ENCODE peak calls at places on chromosomes 7 and 10, in ten cellular contexts. One of them, this sample, is unnamed.

GRCh38 chr10:89079991-89080390 is 89.4 kb downstream of the FAS start:
- DNase-seq in testis: no peak
- DNase-seq in brain microvascular endothelial cell: no peak
- DNase-seq in CD8-positive, alpha-beta T cell: no peak
- DNase-seq in mammary epithelial cell: no peak
- DNase-seq in WERI-Rb-1: no peak
- DNase-seq in psoas muscle: no peak
- DNase-seq in neuronal stem cell: no peak
- DNase-seq in breast epithelium: no peak
- DNase-seq in tibial nerve: no peak
- DNase-seq in this sample: no peak

GRCh38 chr10:34314457-34314856 is 500.6 kb downstream of the PARD3 start:
- DNase-seq in testis: no peak
- DNase-seq in brain microvascular endothelial cell: no peak
- DNase-seq in CD8-positive, alpha-beta T cell: no peak
- DNase-seq in mammary epithelial cell: no peak
- DNase-seq in WERI-Rb-1: no peak
- DNase-seq in psoas muscle: no peak
- DNase-seq in neuronal stem cell: no peak
- DNase-seq in breast epithelium: no peak
- DNase-seq in tibial nerve: no peak
- DNase-seq in this sample: no peak

GRCh38 chr10:33660329-33660728 is 325.9 kb upstream of the NRP1 start:
- DNase-seq in testis: no peak
- DNase-seq in brain microvascular endothelial cell: no peak
- DNase-seq in CD8-positive, alpha-beta T cell: no peak
- DNase-seq in mammary epithelial cell: no peak
- DNase-seq in WERI-Rb-1: no peak
- DNase-seq in psoas muscle: no peak
- DNase-seq in neuronal stem cell: no peak
- DNase-seq in breast epithelium: no peak
- DNase-seq in tibial nerve: no peak
- DNase-seq in this sample: no peak

GRCh38 chr7:134792968-134793367 is 13.5 kb downstream of the CALD1 start:
- DNase-seq in testis: no peak
- DNase-seq in brain microvascular endothelial cell: peak; percentile 92
- DNase-seq in CD8-positive, alpha-beta T cell: no peak
- DNase-seq in mammary epithelial cell: no peak
- DNase-seq in WERI-Rb-1: no peak
- DNase-seq in psoas muscle: no peak
- DNase-seq in neuronal stem cell: no peak
- DNase-seq in breast epithelium: no peak
- DNase-seq in tibial nerve: no peak
- DNase-seq in this sample: no peak

GRCh38 chr7:47461161-47461560 is 120.8 kb downstream of the TNS3 start:
- DNase-seq in testis: peak; percentile 65
- DNase-seq in brain microvascular endothelial cell: peak; percentile 63
- DNase-seq in CD8-positive, alpha-beta T cell: no peak
- DNase-seq in mammary epithelial cell: no peak
- DNase-seq in WERI-Rb-1: no peak
- DNase-seq in psoas muscle: peak; percentile 65
- DNase-seq in neuronal stem cell: no peak
- DNase-seq in breast epithelium: no peak
- DNase-seq in tibial nerve: no peak
- DNase-seq in this sample: no peak

GRCh38 chr10:120727001-120727400 is 124.2 kb upstream of the WDR11 start:
- DNase-seq in testis: no peak
- DNase-seq in brain microvascular endothelial cell: no peak
- DNase-seq in CD8-positive, alpha-beta T cell: no peak
- DNase-seq in mammary epithelial cell: no peak
- DNase-seq in WERI-Rb-1: no peak
- DNase-seq in psoas muscle: no peak
- DNase-seq in neuronal stem cell: no peak
- DNase-seq in breast epithelium: no peak
- DNase-seq in tibial nerve: no peak
- DNase-seq in this sample: no peak

GRCh38 chr7:31640329-31640728 is 46.7 kb upstream of the PPP1R17 start:
- DNase-seq in testis: no peak
- DNase-seq in brain microvascular endothelial cell: no peak
- DNase-seq in CD8-positive, alpha-beta T cell: no peak
- DNase-seq in mammary epithelial cell: no peak
- DNase-seq in WERI-Rb-1: no peak
- DNase-seq in psoas muscle: no peak
- DNase-seq in neuronal stem cell: no peak
- DNase-seq in breast epithelium: no peak
- DNase-seq in tibial nerve: no peak
- DNase-seq in this sample: no peak

GRCh38 chr7:89607797-89608196 is 546.5 kb upstream of the STEAP1 start:
- DNase-seq in testis: no peak
- DNase-seq in brain microvascular endothelial cell: no peak
- DNase-seq in CD8-positive, alpha-beta T cell: peak; percentile 12
- DNase-seq in mammary epithelial cell: no peak
- DNase-seq in WERI-Rb-1: no peak
- DNase-seq in psoas muscle: no peak
- DNase-seq in neuronal stem cell: no peak
- DNase-seq in breast epithelium: no peak
- DNase-seq in tibial nerve: no peak
- DNase-seq in this sample: peak; percentile 74

DNA sequence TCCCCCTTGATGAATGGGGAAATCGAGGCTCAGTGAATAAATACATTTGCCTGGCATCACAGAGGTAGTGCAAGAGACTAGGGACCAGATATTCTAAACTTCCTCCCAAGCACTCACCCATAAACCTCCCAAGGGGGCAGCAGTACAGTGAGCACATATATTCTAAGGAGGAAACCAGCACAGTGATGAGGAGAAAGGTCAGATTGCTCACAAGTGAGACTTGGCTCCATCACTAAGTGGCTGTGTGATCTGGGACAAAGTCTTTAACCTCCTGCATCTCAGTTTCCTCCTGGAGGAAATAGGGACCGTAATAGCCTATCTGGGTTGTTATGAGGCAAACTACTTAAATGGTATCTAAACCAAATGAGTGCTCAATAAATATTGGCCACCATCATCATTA is 4.3 kb downstream of the PLXNA4 start:
- DNase-seq in testis: no peak
- DNase-seq in brain microvascular endothelial cell: no peak
- DNase-seq in CD8-positive, alpha-beta T cell: no peak
- DNase-seq in mammary epithelial cell: no peak
- DNase-seq in WERI-Rb-1: no peak
- DNase-seq in psoas muscle: no peak
- DNase-seq in neuronal stem cell: no peak
- DNase-seq in breast epithelium: no peak
- DNase-seq in tibial nerve: no peak
- DNase-seq in this sample: no peak
- H3K4me3 ChIP-seq in testis: no peak overlapping the region
- H3K4me3 ChIP-seq in brain microvascular endothelial cell: no peak overlapping the region
- H3K4me3 ChIP-seq in CD8-positive, alpha-beta T cell: no peak overlapping the region
- H3K4me3 ChIP-seq in mammary epithelial cell: no peak overlapping the region
- H3K4me3 ChIP-seq in WERI-Rb-1: no peak overlapping the region
- H3K4me3 ChIP-seq in psoas muscle: no peak overlapping the region
- H3K4me3 ChIP-seq in neuronal stem cell: no peak overlapping the region
- H3K4me3 ChIP-seq in breast epithelium: no peak overlapping the region
- H3K4me3 ChIP-seq in tibial nerve: no peak overlapping the region
- H3K4me3 ChIP-seq in this sample: no peak overlapping the region

GRCh38 chr10:30784896-30785605 is 155.5 kb upstream of the LYZL2 start:
- DNase-seq in testis: peak; percentile 74
- DNase-seq in brain microvascular endothelial cell: peak; percentile 64
- DNase-seq in CD8-positive, alpha-beta T cell: peak; percentile 5
- DNase-seq in mammary epithelial cell: no peak
- DNase-seq in WERI-Rb-1: peak; percentile 78
- DNase-seq in psoas muscle: peak; percentile 82
- DNase-seq in neuronal stem cell: peak; percentile 91
- DNase-seq in breast epithelium: peak; percentile 44
- DNase-seq in tibial nerve: peak; percentile 66
- DNase-seq in this sample: peak; percentile 43

GRCh38 chr10:30781571-30782542 is 152.3 kb upstream of the LYZL2 start:
- DNase-seq in testis: no peak
- DNase-seq in brain microvascular endothelial cell: no peak
- DNase-seq in CD8-positive, alpha-beta T cell: no peak
- DNase-seq in mammary epithelial cell: no peak
- DNase-seq in WERI-Rb-1: no peak
- DNase-seq in psoas muscle: no peak
- DNase-seq in neuronal stem cell: no peak
- DNase-seq in breast epithelium: no peak
- DNase-seq in tibial nerve: no peak
- DNase-seq in this sample: no peak

GRCh38 chr10:30783939-30784500 is 154.5 kb upstream of the LYZL2 start:
- DNase-seq in testis: peak; percentile 86
- DNase-seq in brain microvascular endothelial cell: peak; percentile 77
- DNase-seq in CD8-positive, alpha-beta T cell: peak; percentile 76
- DNase-seq in mammary epithelial cell: peak; percentile 18
- DNase-seq in WERI-Rb-1: peak; percentile 82
- DNase-seq in psoas muscle: peak; percentile 86
- DNase-seq in neuronal stem cell: peak; percentile 83
- DNase-seq in breast epithelium: no peak
- DNase-seq in tibial nerve: peak; percentile 84
- DNase-seq in this sample: peak; percentile 78

GRCh38 chr10:30784521-30784895 is 155.0 kb upstream of the LYZL2 start:
- DNase-seq in testis: no peak
- DNase-seq in brain microvascular endothelial cell: no peak
- DNase-seq in CD8-positive, alpha-beta T cell: no peak
- DNase-seq in mammary epithelial cell: no peak
- DNase-seq in WERI-Rb-1: no peak
- DNase-seq in psoas muscle: no peak
- DNase-seq in neuronal stem cell: no peak
- DNase-seq in breast epithelium: no peak
- DNase-seq in tibial nerve: no peak
- DNase-seq in this sample: no peak

DNA sequence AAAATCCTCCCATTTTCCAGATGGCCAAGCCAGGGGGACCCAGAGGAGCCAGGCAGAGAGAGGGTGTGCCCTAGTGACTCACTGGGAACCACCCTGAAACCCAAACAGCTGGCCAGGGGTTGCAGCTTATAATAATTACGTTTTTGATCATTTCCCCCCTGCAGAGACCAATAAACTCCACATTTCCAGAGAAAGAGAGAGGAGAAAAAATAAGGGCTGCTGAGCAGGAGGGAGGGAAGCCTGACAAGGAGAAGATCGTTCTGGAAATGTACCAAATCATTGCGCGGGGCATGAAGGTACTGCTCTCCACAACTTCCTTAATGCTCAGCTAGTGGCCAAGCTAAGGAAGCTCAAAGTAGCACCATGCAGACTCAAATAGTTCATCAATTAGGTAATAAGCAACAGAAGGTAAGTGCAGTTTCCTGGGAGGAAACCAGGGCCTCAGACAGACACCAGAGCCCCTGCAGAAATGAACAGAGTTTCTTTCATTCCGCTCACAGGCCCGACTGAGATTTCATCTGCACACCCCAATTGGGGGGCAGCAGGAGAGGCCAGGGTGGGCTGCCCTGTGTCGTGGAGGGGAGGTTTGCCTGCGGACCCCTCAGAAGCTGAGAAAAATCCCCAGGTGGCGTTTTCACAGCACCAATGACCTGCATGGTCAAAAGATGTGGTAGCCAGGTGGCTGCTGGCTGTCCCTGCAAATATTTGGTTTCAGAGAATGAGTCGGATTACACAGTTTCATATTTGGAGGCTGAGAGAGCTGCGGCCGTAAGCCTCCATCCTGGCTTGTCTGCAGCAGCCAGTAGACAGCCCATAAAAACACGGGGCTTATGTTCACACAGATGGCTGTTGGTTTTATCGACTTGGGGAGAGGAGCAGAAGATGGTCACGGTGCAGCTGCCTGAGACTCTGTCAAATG is 153.2 kb upstream of the LYZL2 start:
- DNase-seq in testis: no peak
- DNase-seq in brain microvascular endothelial cell: no peak
- DNase-seq in CD8-positive, alpha-beta T cell: no peak
- DNase-seq in mammary epithelial cell: no peak
- DNase-seq in WERI-Rb-1: peak; percentile 39
- DNase-seq in psoas muscle: peak; percentile 59
- DNase-seq in neuronal stem cell: no peak
- DNase-seq in breast epithelium: no peak
- DNase-seq in tibial nerve: no peak
- DNase-seq in this sample: no peak
- H3K27ac ChIP-seq in testis: no peak overlapping the region
- H3K27ac ChIP-seq in brain microvascular endothelial cell: no peak overlapping the region
- H3K27ac ChIP-seq in CD8-positive, alpha-beta T cell: no peak overlapping the region
- H3K27ac ChIP-seq in mammary epithelial cell: no peak overlapping the region
- H3K27ac ChIP-seq in WERI-Rb-1: peak overlapping the region; percentile 33
- H3K27ac ChIP-seq in psoas muscle: peak overlapping the region; percentile 92
- H3K27ac ChIP-seq in neuronal stem cell: no peak overlapping the region
- H3K27ac ChIP-seq in breast epithelium: peak overlapping the region; percentile 84
- H3K27ac ChIP-seq in tibial nerve: peak overlapping the region; percentile 88
- H3K27ac ChIP-seq in this sample: no peak overlapping the region

GRCh38 chr7:17205850-17206353 is 92.5 kb upstream of the AHR start:
- DNase-seq in testis: no peak
- DNase-seq in brain microvascular endothelial cell: no peak
- DNase-seq in CD8-positive, alpha-beta T cell: no peak
- DNase-seq in mammary epithelial cell: no peak
- DNase-seq in WERI-Rb-1: no peak
- DNase-seq in psoas muscle: no peak
- DNase-seq in neuronal stem cell: no peak
- DNase-seq in breast epithelium: no peak
- DNase-seq in tibial nerve: no peak
- DNase-seq in this sample: no peak

GRCh38 chr7:17209101-17209500 is 89.4 kb upstream of the AHR start:
- DNase-seq in testis: no peak
- DNase-seq in brain microvascular endothelial cell: no peak
- DNase-seq in CD8-positive, alpha-beta T cell: no peak
- DNase-seq in mammary epithelial cell: no peak
- DNase-seq in WERI-Rb-1: no peak
- DNase-seq in psoas muscle: no peak
- DNase-seq in neuronal stem cell: no peak
- DNase-seq in breast epithelium: no peak
- DNase-seq in tibial nerve: no peak
- DNase-seq in this sample: no peak

GRCh38 chr7:17211307-17211836 is 87.1 kb upstream of the AHR start:
- DNase-seq in testis: no peak
- DNase-seq in brain microvascular endothelial cell: no peak
- DNase-seq in CD8-positive, alpha-beta T cell: no peak
- DNase-seq in mammary epithelial cell: no peak
- DNase-seq in WERI-Rb-1: no peak
- DNase-seq in psoas muscle: no peak
- DNase-seq in neuronal stem cell: no peak
- DNase-seq in breast epithelium: no peak
- DNase-seq in tibial nerve: no peak
- DNase-seq in this sample: no peak

GRCh38 chr7:17206354-17206905 is 92.0 kb upstream of the AHR start:
- DNase-seq in testis: no peak
- DNase-seq in brain microvascular endothelial cell: no peak
- DNase-seq in CD8-positive, alpha-beta T cell: no peak
- DNase-seq in mammary epithelial cell: peak; percentile 39
- DNase-seq in WERI-Rb-1: no peak
- DNase-seq in psoas muscle: no peak
- DNase-seq in neuronal stem cell: no peak
- DNase-seq in breast epithelium: no peak
- DNase-seq in tibial nerve: no peak
- DNase-seq in this sample: no peak

GRCh38 chr7:17207220-17207619 is 91.2 kb upstream of the AHR start:
- DNase-seq in testis: no peak
- DNase-seq in brain microvascular endothelial cell: peak; percentile 80
- DNase-seq in CD8-positive, alpha-beta T cell: no peak
- DNase-seq in mammary epithelial cell: peak; percentile 45
- DNase-seq in WERI-Rb-1: no peak
- DNase-seq in psoas muscle: no peak
- DNase-seq in neuronal stem cell: no peak
- DNase-seq in breast epithelium: no peak
- DNase-seq in tibial nerve: no peak
- DNase-seq in this sample: no peak
- H3K4me3 ChIP-seq in testis: no peak overlapping the region
- H3K4me3 ChIP-seq in brain microvascular endothelial cell: no peak overlapping the region
- H3K4me3 ChIP-seq in CD8-positive, alpha-beta T cell: no peak overlapping the region
- H3K4me3 ChIP-seq in mammary epithelial cell: no peak overlapping the region
- H3K4me3 ChIP-seq in WERI-Rb-1: no peak overlapping the region
- H3K4me3 ChIP-seq in psoas muscle: no peak overlapping the region
- H3K4me3 ChIP-seq in neuronal stem cell: no peak overlapping the region
- H3K4me3 ChIP-seq in breast epithelium: no peak overlapping the region
- H3K4me3 ChIP-seq in tibial nerve: no peak overlapping the region
- H3K4me3 ChIP-seq in this sample: no peak overlapping the region

DNA sequence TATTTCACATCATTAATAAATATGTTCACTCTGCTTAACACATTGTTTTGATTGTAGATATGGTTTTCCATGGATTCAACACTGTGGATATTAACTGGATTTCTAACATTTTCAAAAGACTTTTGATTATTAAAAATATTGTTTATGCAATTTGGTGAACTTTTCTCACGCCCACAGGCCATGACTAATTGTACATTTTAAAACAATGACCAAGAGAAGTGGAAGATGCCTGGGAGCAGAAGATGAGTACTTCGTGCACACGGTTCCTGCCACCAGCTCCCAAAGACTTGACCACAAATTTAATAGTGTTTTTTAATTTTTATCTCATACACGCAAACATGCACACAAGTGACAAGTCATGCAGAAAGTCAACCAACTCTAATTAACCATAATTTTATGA is 451.0 kb upstream of the ADARB2 start:
- DNase-seq in testis: no peak
- DNase-seq in brain microvascular endothelial cell: no peak
- DNase-seq in CD8-positive, alpha-beta T cell: no peak
- DNase-seq in mammary epithelial cell: peak; percentile 37
- DNase-seq in WERI-Rb-1: no peak
- DNase-seq in psoas muscle: no peak
- DNase-seq in neuronal stem cell: no peak
- DNase-seq in breast epithelium: no peak
- DNase-seq in tibial nerve: no peak
- DNase-seq in this sample: no peak
- H3K27ac ChIP-seq in testis: no peak overlapping the region
- H3K27ac ChIP-seq in brain microvascular endothelial cell: no peak overlapping the region
- H3K27ac ChIP-seq in CD8-positive, alpha-beta T cell: no peak overlapping the region
- H3K27ac ChIP-seq in mammary epithelial cell: no peak overlapping the region
- H3K27ac ChIP-seq in WERI-Rb-1: no peak overlapping the region
- H3K27ac ChIP-seq in psoas muscle: no peak overlapping the region
- H3K27ac ChIP-seq in neuronal stem cell: no peak overlapping the region
- H3K27ac ChIP-seq in breast epithelium: no peak overlapping the region
- H3K27ac ChIP-seq in tibial nerve: no peak overlapping the region
- H3K27ac ChIP-seq in this sample: no peak overlapping the region